ENCODE peak calls at places on chromosomes 16 and 17, in seven cellular contexts. B is transverse colon; S is ascending aorta; C is ovary; Q is Peyer's patch; O is CD8-positive, alpha-beta T cell; V is upper lobe of right lung. A is an unnamed sample. For H3K4me1, the result is how much of the 10 kb centered on the place peaks cover.

GRCh38 chr17:15133143-15133542 is 132.0 kb downstream of the PMP22 start:
- DNase-seq in B (no peak), S (no peak), C (no peak), Q (no peak), O (no peak), V (no peak), A (no peak)

GRCh38 chr16:67163164-67163902 is 1.2 kb upstream of the HSF4 start:
- DNase-seq in B (no peak), S (peak), C (peak), Q (peak), O (no peak), V (no peak), A (no peak)

GRCh38 chr17:73719588-73720071 is 75.4 kb upstream of the SDK2 start:
- DNase-seq in B (peak), S (no peak), C (peak), Q (no peak), O (no peak), V (peak), A (no peak)

GRCh38 chr17:81387235-81388060 is 7.8 kb upstream of the BAHCC1 start:
- DNase-seq in B (peak), S (no peak), C (peak), Q (peak), O (no peak), V (peak), A (no peak)

GRCh38 chr17:63173903-63174302 is 207.9 kb downstream of the TANC2 start:
- DNase-seq in B (no peak), S (no peak), C (no peak), Q (no peak), O (no peak), V (no peak), A (no peak)

GRCh38 chr17:78595135-78595810 is 18.1 kb upstream of the DNAH17 start:
- DNase-seq in B (no peak), S (no peak), C (no peak), Q (no peak), O (no peak), V (no peak), A (no peak)

GRCh38 chr16:21156767-21157467 is 1.6 kb upstream of the LDAF1 start:
- DNase-seq in B (peak), S (no peak), C (peak), Q (no peak), O (no peak), V (no peak), A (no peak)

GRCh38 chr17:68580236-68580903 is 20.8 kb downstream of the FAM20A start:
- DNase-seq in B (no peak), S (peak), C (peak), Q (no peak), O (no peak), V (peak), A (peak)

GRCh38 chr16:68447721-68448359 is 468 bp downstream of the SMPD3 start:
- DNase-seq in B (no peak), S (no peak), C (no peak), Q (no peak), O (peak), V (no peak), A (no peak)

GRCh38 chr17:55279203-55279602 is 14.4 kb downstream of the HLF start:
- DNase-seq in B (no peak), S (no peak), C (no peak), Q (no peak), O (no peak), V (no peak), A (no peak)

GRCh38 chr17:75152971-75153853 is 1.1 kb downstream of the JPT1 start:
- DNase-seq in B (peak), S (no peak), C (no peak), Q (peak), O (no peak), V (peak), A (no peak)

GRCh38 chr16:12099451-12100123 is 123.1 kb downstream of the SNX29 start:
- DNase-seq in B (no peak), S (no peak), C (no peak), Q (no peak), O (no peak), V (no peak), A (no peak)

GRCh38 chr16:3152022-3152272 is 17.1 kb downstream of the ZNF213 start:
- DNase-seq in B (no peak), S (no peak), C (no peak), Q (no peak), O (peak), V (no peak), A (peak)

GRCh38 chr17:14745541-14745940 is 444.7 kb downstream of the HS3ST3B1 start:
- DNase-seq in B (no peak), S (no peak), C (no peak), Q (no peak), O (no peak), V (no peak), A (no peak)

GRCh38 chr16:4734063-4734729 is at the start of the genes ANKS3 and DNAAF8:
- DNase-seq in B (peak), S (peak), C (peak), Q (peak), O (peak), V (peak), A (peak)

GRCh38 chr16:12672986-12673385 is 130.7 kb downstream of the CPPED1 start:
- DNase-seq in B (no peak), S (no peak), C (no peak), Q (no peak), O (no peak), V (no peak), A (no peak)

GRCh38 chr17:80652751-80653330 is 108.2 kb downstream of the RPTOR start:
- DNase-seq in B (no peak), S (no peak), C (no peak), Q (no peak), O (no peak), V (no peak), A (no peak)

GRCh38 chr16:57531253-57531575 is 5.2 kb downstream of the CCDC102A start:
- DNase-seq in B (no peak), S (no peak), C (peak), Q (peak), O (no peak), V (no peak), A (no peak)

GRCh38 chr17:59121901-59122480 is 15.3 kb upstream of the TRIM37 start:
- DNase-seq in B (no peak), S (no peak), C (no peak), Q (no peak), O (no peak), V (no peak), A (no peak)

GRCh38 chr16:3022697-3023414 is 886 bp downstream of the HCFC1R1 start:
- DNase-seq in B (no peak), S (peak), C (no peak), Q (no peak), O (no peak), V (no peak), A (no peak)

GRCh38 chr17:67388986-67389385 is 11.9 kb downstream of the PITPNC1 start:
- DNase-seq in B (no peak), S (no peak), C (no peak), Q (no peak), O (no peak), V (no peak), A (no peak)

GRCh38 chr16:84534815-84535214 is 30.4 kb upstream of the MEAK7 start:
- DNase-seq in B (no peak), S (no peak), C (no peak), Q (no peak), O (no peak), V (no peak), A (no peak)

GRCh38 chr17:58380207-58381123 is 28.5 kb upstream of the SUPT4H1 start:
- DNase-seq in B (no peak), S (no peak), C (no peak), Q (no peak), O (no peak), V (no peak), A (no peak)

GRCh38 chr17:4148611-4149308 is 5.8 kb downstream of the CYB5D2 start:
- DNase-seq in B (no peak), S (no peak), C (no peak), Q (no peak), O (no peak), V (no peak), A (no peak)

GRCh38 chr16:57462209-57462977 is at the start of gene POLR2C:
- DNase-seq in B (peak), S (peak), C (peak), Q (peak), O (peak), V (peak), A (peak)

GRCh38 chr16:87133966-87134945 is 182.9 kb downstream of the C16orf95 start:
- DNase-seq in B (no peak), S (peak), C (no peak), Q (no peak), O (no peak), V (peak), A (no peak)

GRCh38 chr16:11038305-11038704 is 93.9 kb downstream of the CLEC16A start:
- DNase-seq in B (no peak), S (peak), C (no peak), Q (no peak), O (no peak), V (no peak), A (no peak)
- H3K27ac ChIP-seq in B (no peak), S (no peak), C (no peak), Q (no peak), O (no peak), V (peak), A (no peak)

GRCh38 chr17:76696763-76697701 is 13.7 kb downstream of the MXRA7 start:
- DNase-seq in B (no peak), S (no peak), C (peak), Q (no peak), O (no peak), V (no peak), A (no peak)
- H3K4me1 ChIP-seq in B (under half), S (under half), C (under half), Q (under half), O (under half), V (half or more), A (under half)

GRCh38 chr17:45387739-45388138 is 44.9 kb downstream of the ARHGAP27 start:
- DNase-seq in B (no peak), S (no peak), C (no peak), Q (no peak), O (no peak), V (no peak), A (no peak)

GRCh38 chr17:45385331-45385997 is 47.2 kb downstream of the ARHGAP27 start:
- DNase-seq in B (peak), S (peak), C (peak), Q (peak), O (peak), V (peak), A (peak)

GRCh38 chr17:45384047-45384799 is 48.4 kb downstream of the ARHGAP27 start:
- DNase-seq in B (no peak), S (no peak), C (no peak), Q (no peak), O (no peak), V (no peak), A (no peak)

GRCh38 chr17:45384800-45385262 is 47.8 kb downstream of the ARHGAP27 start:
- DNase-seq in B (no peak), S (no peak), C (no peak), Q (no peak), O (no peak), V (no peak), A (no peak)

DNA sequence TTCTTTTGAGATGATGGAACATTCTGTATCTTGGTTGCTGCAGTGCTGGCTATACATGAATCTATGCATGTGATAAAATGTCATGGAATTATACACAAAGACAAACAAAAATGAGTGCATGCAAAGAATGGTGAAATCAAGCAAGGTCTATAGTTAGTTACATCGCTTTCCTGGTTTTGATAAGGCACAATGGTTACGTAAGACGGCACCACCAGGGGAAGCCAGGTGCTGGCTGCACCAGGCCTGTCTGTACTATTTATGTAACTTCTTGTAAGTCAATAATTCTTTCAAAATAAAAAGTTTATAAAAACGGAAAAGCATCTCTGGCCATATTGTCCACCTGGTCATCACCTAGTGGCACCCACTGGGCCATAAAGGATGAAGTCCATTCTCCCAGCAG is 46.5 kb downstream of the ARHGAP27 start:
- DNase-seq in B (no peak), S (no peak), C (no peak), Q (no peak), O (no peak), V (no peak), A (no peak)
- H3K27ac ChIP-seq in B (no peak), S (no peak), C (no peak), Q (no peak), O (no peak), V (no peak), A (no peak)

GRCh38 chr17:61002316-61002736 is 324.7 kb downstream of the BCAS3 start:
- DNase-seq in B (no peak), S (no peak), C (no peak), Q (no peak), O (no peak), V (no peak), A (no peak)
- H3K4me1 ChIP-seq in B (under half), S (under half), C (under half), Q (under half), O (under half), V (under half), A (under half)

DNA sequence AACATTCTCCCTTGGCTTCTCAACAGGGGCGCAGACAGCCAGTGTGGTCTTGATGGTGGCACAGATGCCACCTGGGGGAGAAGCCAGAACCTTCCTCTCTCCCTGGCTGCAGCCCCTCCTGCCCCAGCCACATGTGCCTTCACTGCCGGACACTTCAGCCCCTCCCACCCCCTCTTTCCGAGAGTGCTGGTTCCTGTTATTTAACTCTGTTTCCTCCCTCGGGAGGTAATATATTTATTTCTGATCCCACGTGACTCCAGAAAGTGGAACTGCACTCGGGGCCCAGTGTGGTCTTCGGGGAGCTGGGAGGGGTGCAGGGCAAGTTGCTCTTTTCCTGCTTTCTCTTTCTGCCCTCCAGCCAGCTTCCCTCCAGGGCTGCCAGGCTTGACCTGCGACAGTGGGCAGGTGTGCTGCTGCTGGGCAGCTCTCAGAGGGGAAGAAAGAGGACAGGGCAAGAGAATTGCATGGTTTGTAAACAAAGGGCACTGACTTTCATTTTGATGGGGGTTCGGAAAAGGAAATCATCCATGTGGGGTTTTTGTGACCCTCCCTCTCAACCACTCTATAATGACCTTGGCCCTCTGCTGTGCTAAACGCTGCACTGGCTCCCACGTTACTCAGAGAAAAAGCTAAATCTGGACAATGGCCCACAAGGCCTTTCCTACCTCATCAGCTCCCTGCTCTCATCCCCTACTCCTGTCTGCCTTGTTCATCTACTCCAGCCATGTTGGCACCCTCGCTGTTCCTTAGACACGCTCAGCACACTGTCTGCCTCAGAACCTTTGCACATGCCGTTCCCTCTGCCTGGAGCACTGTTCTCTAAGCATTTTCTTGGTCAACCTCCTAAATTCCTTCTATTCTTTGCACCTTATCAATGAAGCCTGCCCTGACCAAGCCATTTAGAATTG is 8.2 kb upstream of the CIITA start:
- DNase-seq in B (peak), S (no peak), C (no peak), Q (no peak), O (no peak), V (peak), A (peak)
- H3K27ac ChIP-seq in B (peak), S (no peak), C (no peak), Q (peak), O (no peak), V (peak), A (peak)

DNA sequence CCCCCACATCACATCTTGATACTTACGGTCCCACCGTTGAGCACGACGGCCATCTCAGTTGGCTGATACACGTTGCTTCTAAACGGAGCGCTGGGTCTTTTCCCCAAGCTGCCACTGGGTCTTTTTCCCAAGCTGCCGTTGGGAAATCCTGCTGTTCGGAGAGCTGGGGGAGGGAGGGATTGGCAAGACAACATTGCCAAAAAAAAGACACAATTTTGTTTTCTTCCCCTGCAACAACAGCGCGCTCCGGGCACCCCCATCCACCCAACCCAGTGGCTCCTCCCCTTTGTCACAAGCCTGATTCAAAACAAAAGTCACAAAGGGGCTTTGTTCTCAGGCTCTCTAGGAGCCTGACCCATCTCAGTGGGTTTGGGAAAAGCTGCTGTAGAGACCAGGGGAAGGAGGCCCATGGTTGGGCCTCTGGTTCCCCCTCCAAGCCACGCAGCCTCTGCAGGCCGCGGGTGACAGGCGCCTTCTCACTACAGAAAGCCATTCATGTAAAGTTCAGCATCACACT is 22.8 kb downstream of the GPRC5B start:
- DNase-seq in B (no peak), S (no peak), C (no peak), Q (no peak), O (no peak), V (no peak), A (no peak)
- H3K4me1 ChIP-seq in B (under half), S (under half), C (under half), Q (under half), O (under half), V (under half), A (under half)

DNA sequence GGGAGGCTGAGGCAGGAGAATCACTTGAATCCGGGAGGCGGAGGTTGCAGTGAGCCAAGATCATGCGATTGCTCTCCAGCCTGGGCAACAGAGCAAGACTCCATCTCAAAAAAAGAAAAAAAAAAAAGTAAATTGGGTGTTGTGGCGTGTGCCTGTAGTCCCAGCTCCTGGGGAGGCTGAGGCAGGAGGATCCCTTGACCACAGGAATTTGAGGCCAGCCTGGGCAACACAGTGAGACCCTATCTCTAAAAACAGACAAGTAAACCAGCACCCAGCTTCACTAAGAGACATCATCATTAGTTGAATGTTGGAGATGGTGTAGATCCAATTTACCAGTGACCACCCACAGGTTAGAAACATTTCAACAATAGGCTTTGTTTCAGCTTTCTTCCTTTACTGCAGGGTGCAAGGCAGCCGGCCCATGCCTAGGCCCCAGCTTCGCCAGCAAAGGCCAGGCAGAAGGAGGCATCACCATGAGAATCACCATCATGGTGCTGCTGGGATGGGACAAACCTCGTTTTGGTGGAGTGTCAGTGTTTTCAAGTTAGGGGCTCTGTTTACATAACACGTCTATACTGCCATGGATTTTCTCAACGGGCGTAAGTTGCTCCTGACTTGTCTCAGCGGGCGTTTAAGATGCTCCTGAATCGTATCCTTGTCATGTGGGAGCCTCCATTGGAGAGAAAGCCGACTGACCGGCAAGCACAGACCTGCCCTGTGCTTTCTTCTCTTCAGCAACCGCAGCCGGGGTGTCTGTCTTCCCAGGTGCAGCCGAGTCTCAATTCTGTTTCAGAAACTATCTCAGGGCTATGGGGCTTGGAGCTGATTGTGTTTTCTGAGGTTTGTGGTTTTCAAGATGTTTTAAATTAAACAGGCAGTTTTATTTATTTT is 7.3 kb downstream of the TCF25 start:
- DNase-seq in B (no peak), S (no peak), C (no peak), Q (no peak), O (no peak), V (no peak), A (no peak)
- H3K27ac ChIP-seq in B (no peak), S (no peak), C (no peak), Q (no peak), O (no peak), V (no peak), A (no peak)

GRCh38 chr17:36082062-36082461 is 7.9 kb downstream of the CCL3 start:
- DNase-seq in B (no peak), S (no peak), C (no peak), Q (no peak), O (no peak), V (no peak), A (no peak)

GRCh38 chr17:36089888-36090836 is at the start of gene CCL3:
- DNase-seq in B (peak), S (peak), C (no peak), Q (no peak), O (no peak), V (no peak), A (no peak)

GRCh38 chr17:36088559-36089376 is 1.2 kb downstream of the CCL3 start:
- DNase-seq in B (no peak), S (no peak), C (no peak), Q (no peak), O (no peak), V (no peak), A (no peak)

DNA sequence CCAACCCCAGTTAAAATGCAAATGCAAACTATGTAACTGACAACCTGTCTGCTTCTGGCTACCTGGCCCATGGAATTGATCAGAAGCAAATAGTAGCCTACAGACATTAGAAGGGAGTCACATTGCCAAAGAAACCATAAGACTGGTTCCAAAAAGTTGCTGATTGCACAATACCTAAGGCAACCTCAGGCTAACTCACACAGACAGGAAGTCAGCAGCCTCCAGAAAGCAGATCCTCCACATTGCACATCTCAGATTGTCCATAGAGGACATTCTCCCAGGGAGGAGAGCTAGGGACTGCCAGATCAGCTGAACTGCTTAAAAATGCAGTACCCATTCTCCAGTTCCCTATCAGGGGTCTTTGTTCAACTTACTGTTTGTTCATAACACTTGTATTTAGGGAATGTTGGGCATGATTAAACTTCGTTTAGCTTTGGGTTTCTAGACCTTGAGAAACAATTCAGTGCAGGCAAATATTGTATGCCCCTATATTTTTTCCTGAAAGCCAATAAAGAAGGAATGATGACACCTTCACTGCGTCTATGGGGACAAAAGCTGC is 4.2 kb downstream of the CCL3 start:
- DNase-seq in B (no peak), S (no peak), C (no peak), Q (no peak), O (no peak), V (no peak), A (no peak)
- H3K4me1 ChIP-seq in B (under half), S (under half), C (under half), Q (under half), O (under half), V (under half), A (half or more)